ENCODE peak calls at places on chromosomes 16 and 17, in five cellular contexts. One of them, this sample, is unnamed.

GRCh38 chr17:56424543-56425044 is 168.9 kb upstream of the NOG start:
- DNase-seq in NCI-H1092: no peak
- DNase-seq in CD14-positive monocyte: no peak
- DNase-seq in mucosa of gallbladder: no peak
- DNase-seq in gastrocnemius medialis: no peak
- DNase-seq in this sample: no peak

GRCh38 chr16:73145166-73145565 is 97.2 kb upstream of the ZFHX3 start:
- DNase-seq in gastrocnemius medialis: no peak
- DNase-seq in CD14-positive monocyte: no peak
- DNase-seq in mucosa of gallbladder: no peak
- DNase-seq in NCI-H1092: no peak
- DNase-seq in this sample: no peak

GRCh38 chr17:61591018-61591417 is at the start of gene NACA2:
- DNase-seq in gastrocnemius medialis: no peak
- DNase-seq in mucosa of gallbladder: no peak
- DNase-seq in CD14-positive monocyte: no peak
- DNase-seq in NCI-H1092: no peak
- DNase-seq in this sample: no peak

GRCh38 chr16:65049679-65050078 is 72.2 kb downstream of the CDH11 start:
- DNase-seq in NCI-H1092: no peak
- DNase-seq in CD14-positive monocyte: no peak
- DNase-seq in mucosa of gallbladder: no peak
- DNase-seq in gastrocnemius medialis: no peak
- DNase-seq in this sample: no peak

GRCh38 chr17:48553837-48554236 is 8.9 kb upstream of the HOXB2 start:
- DNase-seq in NCI-H1092: no peak
- DNase-seq in mucosa of gallbladder: no peak
- DNase-seq in CD14-positive monocyte: no peak
- DNase-seq in gastrocnemius medialis: no peak
- DNase-seq in this sample: no peak

GRCh38 chr17:39699818-39700147 is at the start of gene ERBB2:
- DNase-seq in mucosa of gallbladder: peak; percentile 82
- DNase-seq in gastrocnemius medialis: peak; percentile 67
- DNase-seq in NCI-H1092: no peak
- DNase-seq in CD14-positive monocyte: no peak
- DNase-seq in this sample: peak; percentile 81

GRCh38 chr16:30882429-30883310 is 11.2 kb downstream of the BCL7C start:
- DNase-seq in CD14-positive monocyte: no peak
- DNase-seq in gastrocnemius medialis: no peak
- DNase-seq in NCI-H1092: no peak
- DNase-seq in mucosa of gallbladder: no peak
- DNase-seq in this sample: peak; percentile 33

GRCh38 chr17:76492989-76493501 is 8.2 kb downstream of the RHBDF2 start:
- DNase-seq in CD14-positive monocyte: peak; percentile 98
- DNase-seq in mucosa of gallbladder: peak; percentile 47
- DNase-seq in NCI-H1092: no peak
- DNase-seq in gastrocnemius medialis: peak; percentile 63
- DNase-seq in this sample: peak; percentile 63

GRCh38 chr16:73066927-73067670 is 19.2 kb upstream of the ZFHX3 start:
- DNase-seq in CD14-positive monocyte: no peak
- DNase-seq in gastrocnemius medialis: no peak
- DNase-seq in NCI-H1092: no peak
- DNase-seq in mucosa of gallbladder: no peak
- DNase-seq in this sample: no peak

GRCh38 chr17:17366235-17366634 is 63.1 kb downstream of the NT5M start:
- DNase-seq in CD14-positive monocyte: no peak
- DNase-seq in mucosa of gallbladder: no peak
- DNase-seq in NCI-H1092: no peak
- DNase-seq in gastrocnemius medialis: no peak
- DNase-seq in this sample: no peak

GRCh38 chr16:24253192-24253591 is 2.9 kb upstream of the CACNG3 start:
- DNase-seq in CD14-positive monocyte: no peak
- DNase-seq in mucosa of gallbladder: peak; percentile 11
- DNase-seq in gastrocnemius medialis: no peak
- DNase-seq in NCI-H1092: peak; percentile 36
- DNase-seq in this sample: no peak

GRCh38 chr17:49455226-49455968 is 39.7 kb upstream of the NGFR start:
- DNase-seq in gastrocnemius medialis: no peak
- DNase-seq in NCI-H1092: no peak
- DNase-seq in mucosa of gallbladder: no peak
- DNase-seq in CD14-positive monocyte: no peak
- DNase-seq in this sample: no peak

GRCh38 chr16:24504467-24505345 is 34.7 kb upstream of the RBBP6 start:
- DNase-seq in mucosa of gallbladder: peak; percentile 33
- DNase-seq in gastrocnemius medialis: no peak
- DNase-seq in CD14-positive monocyte: no peak
- DNase-seq in NCI-H1092: peak; percentile 25
- DNase-seq in this sample: peak; percentile 37

GRCh38 chr17:13306310-13306962 is 288.6 kb upstream of the ELAC2 start:
- DNase-seq in mucosa of gallbladder: no peak
- DNase-seq in CD14-positive monocyte: no peak
- DNase-seq in gastrocnemius medialis: no peak
- DNase-seq in NCI-H1092: no peak
- DNase-seq in this sample: no peak

GRCh38 chr17:1996243-1997145 is 28.6 kb downstream of the RTN4RL1 start:
- DNase-seq in NCI-H1092: peak; percentile 33
- DNase-seq in gastrocnemius medialis: no peak
- DNase-seq in CD14-positive monocyte: no peak
- DNase-seq in mucosa of gallbladder: no peak
- DNase-seq in this sample: no peak

GRCh38 chr16:376817-377418 is 4.9 kb downstream of the PGAP6 start:
- DNase-seq in CD14-positive monocyte: no peak
- DNase-seq in NCI-H1092: no peak
- DNase-seq in gastrocnemius medialis: no peak
- DNase-seq in mucosa of gallbladder: no peak
- DNase-seq in this sample: no peak

GRCh38 chr17:73831699-73832098 is 187.5 kb upstream of the SDK2 start:
- DNase-seq in CD14-positive monocyte: no peak
- DNase-seq in mucosa of gallbladder: no peak
- DNase-seq in gastrocnemius medialis: no peak
- DNase-seq in NCI-H1092: no peak
- DNase-seq in this sample: no peak

GRCh38 chr17:57876866-57877237 is 27.0 kb upstream of the MRPS23 start:
- DNase-seq in NCI-H1092: no peak
- DNase-seq in gastrocnemius medialis: no peak
- DNase-seq in CD14-positive monocyte: no peak
- DNase-seq in mucosa of gallbladder: no peak
- DNase-seq in this sample: no peak

GRCh38 chr17:76046064-76046463 is 19.0 kb upstream of the EVPL start:
- DNase-seq in NCI-H1092: no peak
- DNase-seq in gastrocnemius medialis: no peak
- DNase-seq in mucosa of gallbladder: no peak
- DNase-seq in CD14-positive monocyte: no peak
- DNase-seq in this sample: no peak

GRCh38 chr16:77555781-77556180 is 120.9 kb upstream of the ADAMTS18 start:
- DNase-seq in mucosa of gallbladder: no peak
- DNase-seq in NCI-H1092: no peak
- DNase-seq in CD14-positive monocyte: no peak
- DNase-seq in gastrocnemius medialis: no peak
- DNase-seq in this sample: no peak

GRCh38 chr16:28984619-28985135 is at the start of gene LAT:
- DNase-seq in gastrocnemius medialis: no peak
- DNase-seq in mucosa of gallbladder: no peak
- DNase-seq in CD14-positive monocyte: peak; percentile 91
- DNase-seq in NCI-H1092: no peak
- DNase-seq in this sample: peak; percentile 45

GRCh38 chr17:73494955-73495349 is 149.3 kb downstream of the SDK2 start:
- DNase-seq in NCI-H1092: no peak
- DNase-seq in gastrocnemius medialis: no peak
- DNase-seq in mucosa of gallbladder: no peak
- DNase-seq in CD14-positive monocyte: no peak
- DNase-seq in this sample: no peak

GRCh38 chr16:85755929-85756768 is 5.3 kb upstream of the C16orf74 start:
- DNase-seq in NCI-H1092: no peak
- DNase-seq in mucosa of gallbladder: no peak
- DNase-seq in CD14-positive monocyte: no peak
- DNase-seq in gastrocnemius medialis: no peak
- DNase-seq in this sample: no peak

GRCh38 chr17:77127735-77128361 is 12.9 kb upstream of the SEC14L1 start:
- DNase-seq in NCI-H1092: no peak
- DNase-seq in CD14-positive monocyte: peak; percentile 65
- DNase-seq in mucosa of gallbladder: peak; percentile 70
- DNase-seq in gastrocnemius medialis: peak; percentile 58
- DNase-seq in this sample: peak; percentile 76